ENCODE peak calls at places on chromosome 12, in seven cellular contexts. S, K, J, P, V, U and Z are unnamed samples.
A peak's percentile ranks its signal among the peaks of the same experiment; 100 is the strongest.

GRCh38 chr12:40917561-40917960 is 225.3 kb downstream of the CNTN1 start:
- DNase-seq in S (no peak), P (no peak), V (no peak), K (no peak), J (no peak), U (no peak), Z (no peak)

GRCh38 chr12:59736786-59737185 is 141.0 kb downstream of the SLC16A7 start:
- DNase-seq in K (no peak), U (no peak), S (no peak), P (no peak), J (no peak), V (no peak), Z (no peak)

GRCh38 chr12:59322473-59322872 is 273.4 kb upstream of the SLC16A7 start:
- DNase-seq in J (no peak), V (no peak), U (no peak), S (peak; percentile 70), K (no peak), P (no peak), Z (no peak)

GRCh38 chr12:77842430-77842829 is 11.7 kb downstream of the NAV3 start:
- DNase-seq in J (no peak), P (no peak), S (no peak), U (no peak), V (no peak), K (no peak), Z (no peak)

GRCh38 chr12:83996671-83997070 is 915.9 kb downstream of the SLC6A15 start:
- DNase-seq in U (no peak), S (no peak), J (no peak), V (no peak), P (no peak), K (no peak), Z (no peak)

GRCh38 chr12:105041186-105041585 is 43.1 kb downstream of the ALDH1L2 start:
- DNase-seq in P (no peak), J (no peak), S (no peak), U (no peak), V (no peak), K (no peak), Z (no peak)

GRCh38 chr12:124694250-124694649 is 126.8 kb upstream of the NCOR2 start:
- DNase-seq in V (no peak), S (no peak), P (no peak), K (no peak), J (no peak), U (no peak), Z (no peak)

GRCh38 chr12:51210690-51211395 is 7.0 kb downstream of the POU6F1 start:
- DNase-seq in S (no peak), V (no peak), J (no peak), P (no peak), U (no peak), K (no peak), Z (no peak)

GRCh38 chr12:86148071-86148470 is 108.1 kb downstream of the MGAT4C start:
- DNase-seq in S (no peak), J (no peak), U (no peak), V (no peak), K (no peak), P (no peak), Z (no peak)

GRCh38 chr12:6963016-6963731 is 7.3 kb downstream of the PHB2 start:
- DNase-seq in K (no peak), P (no peak), J (peak; percentile 57), V (no peak), S (peak; percentile 95), U (peak; percentile 95), Z (no peak)

GRCh38 chr12:54413284-54414190 is 5.5 kb downstream of the ITGA5 start:
- DNase-seq in S (peak; percentile 37), K (no peak), U (peak; percentile 55), V (no peak), P (no peak), J (peak; percentile 73), Z (no peak)

GRCh38 chr12:117045998-117046374 is 53.2 kb downstream of the TESC start:
- DNase-seq in P (no peak), K (no peak), S (no peak), J (no peak), U (no peak), V (no peak), Z (no peak)

GRCh38 chr12:104213952-104214351 is 1.6 kb upstream of the TXNRD1 start:
- DNase-seq in P (no peak), V (no peak), S (no peak), U (no peak), K (no peak), J (no peak), Z (peak; percentile 6)

GRCh38 chr12:51678086-51678724 is 87.2 kb downstream of the SCN8A start:
- DNase-seq in S (peak; percentile 34), U (peak; percentile 28), J (no peak), V (peak; percentile 81), P (no peak), K (no peak), Z (no peak)

GRCh38 chr12:29103539-29103974 is 45.5 kb upstream of the FAR2 start:
- DNase-seq in P (no peak), J (no peak), K (no peak), S (no peak), U (peak; percentile 11), V (no peak), Z (no peak)

GRCh38 chr12:78966926-78967325 is 102.4 kb downstream of the SYT1 start:
- DNase-seq in P (no peak), K (no peak), V (no peak), J (no peak), U (no peak), S (no peak), Z (no peak)

GRCh38 chr12:62761658-62762057 is 173.3 kb downstream of the PPM1H start:
- DNase-seq in K (no peak), V (no peak), S (no peak), J (no peak), U (no peak), P (no peak), Z (no peak)

GRCh38 chr12:71767183-71767582 is 12.5 kb downstream of the RAB21 start:
- DNase-seq in U (no peak), J (no peak), V (no peak), K (no peak), S (no peak), P (no peak), Z (no peak)

GRCh38 chr12:100716949-100717732 is 77.4 kb upstream of the ANO4 start:
- DNase-seq in S (no peak), P (no peak), K (no peak), U (no peak), J (no peak), V (peak; percentile 28), Z (no peak)

GRCh38 chr12:80509781-80510556 is 65.9 kb downstream of the PTPRQ start:
- DNase-seq in P (no peak), S (no peak), K (no peak), U (no peak), V (no peak), J (no peak), Z (no peak)

GRCh38 chr12:48602192-48602989 is 32.5 kb upstream of the LALBA start:
- DNase-seq in U (no peak), P (no peak), K (no peak), S (no peak), J (no peak), V (no peak), Z (no peak)

DNA sequence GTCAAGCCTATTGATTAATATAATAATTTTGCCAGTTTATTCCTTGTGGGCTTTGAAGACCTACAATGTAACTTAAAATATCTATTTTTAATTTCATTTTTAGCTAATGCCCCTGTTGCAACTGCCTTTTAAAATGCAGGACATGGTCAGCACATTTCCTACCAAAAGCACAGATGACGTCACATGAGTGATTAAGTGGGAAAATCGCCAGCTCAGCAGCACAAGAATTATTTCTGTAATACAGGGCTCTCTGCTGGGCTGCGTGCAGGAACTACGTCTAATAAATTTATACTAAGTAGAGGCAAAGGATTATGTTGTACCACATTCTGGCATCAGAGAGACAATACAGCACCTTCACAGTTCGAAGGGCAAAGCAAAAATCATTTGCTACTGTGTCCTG is 8.2 kb downstream of the RACGAP1 start:
- DNase-seq in P (no peak), K (peak; percentile 72), J (no peak), V (no peak), S (peak; percentile 51), U (peak; percentile 47), Z (no peak)
- H3K27ac ChIP-seq in P (no peak overlapping the region), K (no peak overlapping the region), J (peak overlapping the region; percentile 35), V (no peak overlapping the region), S (no peak overlapping the region), U (peak overlapping the region; percentile 66), Z (peak overlapping the region; percentile 53)

GRCh38 chr12:108622425-108622824 is 11.3 kb downstream of the SELPLG start:
- DNase-seq in K (no peak), J (no peak), V (no peak), S (no peak), P (no peak), U (no peak), Z (no peak)

GRCh38 chr12:108622921-108623514 is 10.7 kb downstream of the SELPLG start:
- DNase-seq in K (no peak), S (no peak), P (no peak), V (no peak), J (no peak), U (no peak), Z (no peak)

GRCh38 chr12:108620236-108620879 is 13.3 kb downstream of the SELPLG start:
- DNase-seq in S (no peak), J (no peak), K (no peak), U (no peak), V (no peak), P (no peak), Z (no peak)

GRCh38 chr12:108621161-108621560 is 12.5 kb downstream of the SELPLG start:
- DNase-seq in U (no peak), J (no peak), K (no peak), V (no peak), S (no peak), P (no peak), Z (no peak)

GRCh38 chr12:108623577-108623976 is 10.1 kb downstream of the SELPLG start:
- DNase-seq in S (no peak), P (no peak), K (no peak), U (no peak), J (no peak), V (no peak), Z (no peak)
- TF ChIP-seq POLR2A in S (no peak), P (no peak), K (no peak), U (no peak), J (no peak), V (no peak), Z (no peak)

GRCh38 chr12:61523276-61523992 is 736.8 kb upstream of the USP15 start:
- DNase-seq in P (no peak), V (no peak), U (no peak), J (no peak), K (no peak), S (no peak), Z (no peak)
- H3K4me3 ChIP-seq in P (no peak overlapping the region), V (no peak overlapping the region), U (no peak overlapping the region), J (no peak overlapping the region), K (no peak overlapping the region), S (no peak overlapping the region), Z (no peak overlapping the region)

GRCh38 chr12:45986646-45987338 is 3.6 kb downstream of the SCAF11 start:
- DNase-seq in J (no peak), U (no peak), S (no peak), P (no peak), V (no peak), K (no peak), Z (no peak)

GRCh38 chr12:45989277-45989856 is 1.0 kb downstream of the SCAF11 start:
- DNase-seq in K (no peak), S (peak; percentile 68), U (no peak), V (peak; percentile 15), P (no peak), J (no peak), Z (no peak)

GRCh38 chr12:45989857-45990467 is 412 bp downstream of the SCAF11 start:
- DNase-seq in K (peak; percentile 60), J (peak; percentile 89), S (peak; percentile 51), V (no peak), P (no peak), U (peak; percentile 81), Z (no peak)

GRCh38 chr12:45987339-45987726 is 3.0 kb downstream of the SCAF11 start:
- DNase-seq in V (no peak), P (no peak), U (no peak), J (no peak), S (no peak), K (no peak), Z (no peak)

GRCh38 chr12:45988259-45988658 is 2.1 kb downstream of the SCAF11 start:
- DNase-seq in S (no peak), J (no peak), K (no peak), V (no peak), U (no peak), P (no peak), Z (no peak)
- H3K27ac ChIP-seq in S (no peak overlapping the region), J (no peak overlapping the region), K (no peak overlapping the region), V (no peak overlapping the region), U (no peak overlapping the region), P (no peak overlapping the region), Z (no peak overlapping the region)